ENCODE peak calls at places on chromosomes 7 and 10, in six cellular contexts. One of them, this sample, is unnamed.
A peak's percentile ranks its signal among the peaks of the same experiment; 100 is the strongest.

GRCh38 chr7:122511268-122511667 is 187.6 kb downstream of the RNF133 start:
- DNase-seq in stimulated activated CD4-positive, alpha-beta T cell treated with anti-CD3 and anti-CD28 coated beads, Interleukin-12 subunit alpha, Interleukin-12 subunit beta, amount 100 ng/mL, for 4 hours: no peak
- DNase-seq in bronchial epithelial cell: no peak
- DNase-seq in heart right ventricle: no peak
- DNase-seq in NCI-H187: no peak
- DNase-seq in progenitor cell of endocrine pancreas: no peak
- DNase-seq in this sample: no peak

GRCh38 chr7:17086403-17086802 is 204.6 kb upstream of the AGR3 start:
- DNase-seq in stimulated activated CD4-positive, alpha-beta T cell treated with anti-CD3 and anti-CD28 coated beads, Interleukin-12 subunit alpha, Interleukin-12 subunit beta, amount 100 ng/mL, for 4 hours: no peak
- DNase-seq in bronchial epithelial cell: no peak
- DNase-seq in heart right ventricle: no peak
- DNase-seq in NCI-H187: no peak
- DNase-seq in progenitor cell of endocrine pancreas: no peak
- DNase-seq in this sample: no peak

GRCh38 chr10:51892965-51893658 is 193.7 kb upstream of the CSTF2T start:
- DNase-seq in stimulated activated CD4-positive, alpha-beta T cell treated with anti-CD3 and anti-CD28 coated beads, Interleukin-12 subunit alpha, Interleukin-12 subunit beta, amount 100 ng/mL, for 4 hours: no peak
- DNase-seq in bronchial epithelial cell: peak; percentile 37
- DNase-seq in heart right ventricle: no peak
- DNase-seq in NCI-H187: no peak
- DNase-seq in progenitor cell of endocrine pancreas: no peak
- DNase-seq in this sample: no peak

GRCh38 chr7:133504825-133505224 is 251.9 kb downstream of the EXOC4 start:
- DNase-seq in stimulated activated CD4-positive, alpha-beta T cell treated with anti-CD3 and anti-CD28 coated beads, Interleukin-12 subunit alpha, Interleukin-12 subunit beta, amount 100 ng/mL, for 4 hours: no peak
- DNase-seq in bronchial epithelial cell: no peak
- DNase-seq in heart right ventricle: no peak
- DNase-seq in NCI-H187: no peak
- DNase-seq in progenitor cell of endocrine pancreas: no peak
- DNase-seq in this sample: no peak

GRCh38 chr10:44070282-44070681 is 314.6 kb downstream of the CXCL12 start:
- DNase-seq in stimulated activated CD4-positive, alpha-beta T cell treated with anti-CD3 and anti-CD28 coated beads, Interleukin-12 subunit alpha, Interleukin-12 subunit beta, amount 100 ng/mL, for 4 hours: no peak
- DNase-seq in bronchial epithelial cell: no peak
- DNase-seq in heart right ventricle: peak; percentile 65
- DNase-seq in NCI-H187: no peak
- DNase-seq in progenitor cell of endocrine pancreas: no peak
- DNase-seq in this sample: no peak

GRCh38 chr10:133195096-133195495 is 34.9 kb upstream of the UTF1 start:
- DNase-seq in stimulated activated CD4-positive, alpha-beta T cell treated with anti-CD3 and anti-CD28 coated beads, Interleukin-12 subunit alpha, Interleukin-12 subunit beta, amount 100 ng/mL, for 4 hours: no peak
- DNase-seq in bronchial epithelial cell: no peak
- DNase-seq in heart right ventricle: no peak
- DNase-seq in NCI-H187: no peak
- DNase-seq in progenitor cell of endocrine pancreas: no peak
- DNase-seq in this sample: no peak

GRCh38 chr7:74269757-74270277 is 15.6 kb upstream of the RFC2 start:
- DNase-seq in stimulated activated CD4-positive, alpha-beta T cell treated with anti-CD3 and anti-CD28 coated beads, Interleukin-12 subunit alpha, Interleukin-12 subunit beta, amount 100 ng/mL, for 4 hours: peak; percentile 48
- DNase-seq in bronchial epithelial cell: peak; percentile 72
- DNase-seq in heart right ventricle: no peak
- DNase-seq in NCI-H187: peak; percentile 39
- DNase-seq in progenitor cell of endocrine pancreas: peak; percentile 35
- DNase-seq in this sample: peak; percentile 61

GRCh38 chr10:93288679-93289634 is 193.2 kb downstream of the MYOF start:
- DNase-seq in stimulated activated CD4-positive, alpha-beta T cell treated with anti-CD3 and anti-CD28 coated beads, Interleukin-12 subunit alpha, Interleukin-12 subunit beta, amount 100 ng/mL, for 4 hours: peak; percentile 40
- DNase-seq in bronchial epithelial cell: peak; percentile 75
- DNase-seq in heart right ventricle: peak; percentile 27
- DNase-seq in NCI-H187: no peak
- DNase-seq in progenitor cell of endocrine pancreas: peak; percentile 71
- DNase-seq in this sample: peak; percentile 93

GRCh38 chr10:97647556-97647955 is 7.1 kb downstream of the PI4K2A start:
- DNase-seq in stimulated activated CD4-positive, alpha-beta T cell treated with anti-CD3 and anti-CD28 coated beads, Interleukin-12 subunit alpha, Interleukin-12 subunit beta, amount 100 ng/mL, for 4 hours: no peak
- DNase-seq in bronchial epithelial cell: peak; percentile 90
- DNase-seq in heart right ventricle: no peak
- DNase-seq in NCI-H187: no peak
- DNase-seq in progenitor cell of endocrine pancreas: no peak
- DNase-seq in this sample: no peak

GRCh38 chr10:48446785-48447184 is 140.3 kb downstream of the MAPK8 start:
- DNase-seq in stimulated activated CD4-positive, alpha-beta T cell treated with anti-CD3 and anti-CD28 coated beads, Interleukin-12 subunit alpha, Interleukin-12 subunit beta, amount 100 ng/mL, for 4 hours: no peak
- DNase-seq in bronchial epithelial cell: no peak
- DNase-seq in heart right ventricle: no peak
- DNase-seq in NCI-H187: no peak
- DNase-seq in progenitor cell of endocrine pancreas: no peak
- DNase-seq in this sample: no peak

GRCh38 chr10:130045091-130045652 is 65.5 kb downstream of the C10orf143 start:
- DNase-seq in stimulated activated CD4-positive, alpha-beta T cell treated with anti-CD3 and anti-CD28 coated beads, Interleukin-12 subunit alpha, Interleukin-12 subunit beta, amount 100 ng/mL, for 4 hours: no peak
- DNase-seq in bronchial epithelial cell: no peak
- DNase-seq in heart right ventricle: no peak
- DNase-seq in NCI-H187: no peak
- DNase-seq in progenitor cell of endocrine pancreas: no peak
- DNase-seq in this sample: no peak

GRCh38 chr10:107653832-107654287 is 489.4 kb upstream of the SORCS1 start:
- DNase-seq in stimulated activated CD4-positive, alpha-beta T cell treated with anti-CD3 and anti-CD28 coated beads, Interleukin-12 subunit alpha, Interleukin-12 subunit beta, amount 100 ng/mL, for 4 hours: no peak
- DNase-seq in bronchial epithelial cell: peak; percentile 45
- DNase-seq in heart right ventricle: no peak
- DNase-seq in NCI-H187: no peak
- DNase-seq in progenitor cell of endocrine pancreas: no peak
- DNase-seq in this sample: no peak

GRCh38 chr7:151395036-151395367 is 14.8 kb downstream of the WDR86 start:
- DNase-seq in stimulated activated CD4-positive, alpha-beta T cell treated with anti-CD3 and anti-CD28 coated beads, Interleukin-12 subunit alpha, Interleukin-12 subunit beta, amount 100 ng/mL, for 4 hours: no peak
- DNase-seq in bronchial epithelial cell: no peak
- DNase-seq in heart right ventricle: no peak
- DNase-seq in NCI-H187: no peak
- DNase-seq in progenitor cell of endocrine pancreas: no peak
- DNase-seq in this sample: no peak

GRCh38 chr7:47741984-47742383 is 160.1 kb upstream of the TNS3 start:
- DNase-seq in stimulated activated CD4-positive, alpha-beta T cell treated with anti-CD3 and anti-CD28 coated beads, Interleukin-12 subunit alpha, Interleukin-12 subunit beta, amount 100 ng/mL, for 4 hours: no peak
- DNase-seq in bronchial epithelial cell: no peak
- DNase-seq in heart right ventricle: no peak
- DNase-seq in NCI-H187: no peak
- DNase-seq in progenitor cell of endocrine pancreas: no peak
- DNase-seq in this sample: no peak

GRCh38 chr10:61779950-61780659 is 117.4 kb downstream of the CABCOCO1 start:
- DNase-seq in stimulated activated CD4-positive, alpha-beta T cell treated with anti-CD3 and anti-CD28 coated beads, Interleukin-12 subunit alpha, Interleukin-12 subunit beta, amount 100 ng/mL, for 4 hours: no peak
- DNase-seq in bronchial epithelial cell: peak; percentile 99
- DNase-seq in heart right ventricle: peak; percentile 19
- DNase-seq in NCI-H187: no peak
- DNase-seq in progenitor cell of endocrine pancreas: no peak
- DNase-seq in this sample: peak; percentile 95

GRCh38 chr7:157936976-157937375 is 600.2 kb downstream of the DNAJB6 start:
- DNase-seq in stimulated activated CD4-positive, alpha-beta T cell treated with anti-CD3 and anti-CD28 coated beads, Interleukin-12 subunit alpha, Interleukin-12 subunit beta, amount 100 ng/mL, for 4 hours: no peak
- DNase-seq in bronchial epithelial cell: no peak
- DNase-seq in heart right ventricle: no peak
- DNase-seq in NCI-H187: no peak
- DNase-seq in progenitor cell of endocrine pancreas: no peak
- DNase-seq in this sample: no peak

GRCh38 chr7:55309040-55309991 is 55.8 kb upstream of the LANCL2 start:
- DNase-seq in stimulated activated CD4-positive, alpha-beta T cell treated with anti-CD3 and anti-CD28 coated beads, Interleukin-12 subunit alpha, Interleukin-12 subunit beta, amount 100 ng/mL, for 4 hours: peak; percentile 34
- DNase-seq in bronchial epithelial cell: no peak
- DNase-seq in heart right ventricle: peak; percentile 16
- DNase-seq in NCI-H187: no peak
- DNase-seq in progenitor cell of endocrine pancreas: no peak
- DNase-seq in this sample: no peak

GRCh38 chr10:70087641-70088040 is 35.0 kb downstream of the MACROH2A2 start:
- DNase-seq in stimulated activated CD4-positive, alpha-beta T cell treated with anti-CD3 and anti-CD28 coated beads, Interleukin-12 subunit alpha, Interleukin-12 subunit beta, amount 100 ng/mL, for 4 hours: no peak
- DNase-seq in bronchial epithelial cell: no peak
- DNase-seq in heart right ventricle: no peak
- DNase-seq in NCI-H187: no peak
- DNase-seq in progenitor cell of endocrine pancreas: no peak
- DNase-seq in this sample: no peak

GRCh38 chr7:132141109-132141508 is 435.2 kb downstream of the PLXNA4 start:
- DNase-seq in stimulated activated CD4-positive, alpha-beta T cell treated with anti-CD3 and anti-CD28 coated beads, Interleukin-12 subunit alpha, Interleukin-12 subunit beta, amount 100 ng/mL, for 4 hours: no peak
- DNase-seq in bronchial epithelial cell: peak; percentile 36
- DNase-seq in heart right ventricle: no peak
- DNase-seq in NCI-H187: no peak
- DNase-seq in progenitor cell of endocrine pancreas: no peak
- DNase-seq in this sample: no peak

GRCh38 chr7:134778941-134779740 is at the start of gene CALD1:
- DNase-seq in stimulated activated CD4-positive, alpha-beta T cell treated with anti-CD3 and anti-CD28 coated beads, Interleukin-12 subunit alpha, Interleukin-12 subunit beta, amount 100 ng/mL, for 4 hours: no peak
- DNase-seq in bronchial epithelial cell: peak; percentile 99
- DNase-seq in heart right ventricle: peak; percentile 53
- DNase-seq in NCI-H187: no peak
- DNase-seq in progenitor cell of endocrine pancreas: peak; percentile 47
- DNase-seq in this sample: peak; percentile 62

GRCh38 chr7:2651336-2651735 is 19.6 kb downstream of the TTYH3 start:
- DNase-seq in stimulated activated CD4-positive, alpha-beta T cell treated with anti-CD3 and anti-CD28 coated beads, Interleukin-12 subunit alpha, Interleukin-12 subunit beta, amount 100 ng/mL, for 4 hours: no peak
- DNase-seq in bronchial epithelial cell: no peak
- DNase-seq in heart right ventricle: no peak
- DNase-seq in NCI-H187: no peak
- DNase-seq in progenitor cell of endocrine pancreas: no peak
- DNase-seq in this sample: no peak

GRCh38 chr7:4325732-4326131 is 356.4 kb upstream of the FOXK1 start:
- DNase-seq in stimulated activated CD4-positive, alpha-beta T cell treated with anti-CD3 and anti-CD28 coated beads, Interleukin-12 subunit alpha, Interleukin-12 subunit beta, amount 100 ng/mL, for 4 hours: no peak
- DNase-seq in bronchial epithelial cell: no peak
- DNase-seq in heart right ventricle: no peak
- DNase-seq in NCI-H187: no peak
- DNase-seq in progenitor cell of endocrine pancreas: no peak
- DNase-seq in this sample: no peak

GRCh38 chr7:97014145-97014544 is 8.8 kb downstream of the DLX6 start:
- DNase-seq in stimulated activated CD4-positive, alpha-beta T cell treated with anti-CD3 and anti-CD28 coated beads, Interleukin-12 subunit alpha, Interleukin-12 subunit beta, amount 100 ng/mL, for 4 hours: no peak
- DNase-seq in bronchial epithelial cell: no peak
- DNase-seq in heart right ventricle: no peak
- DNase-seq in NCI-H187: no peak
- DNase-seq in progenitor cell of endocrine pancreas: no peak
- DNase-seq in this sample: no peak